ENCODE peak calls at places on chromosome 18, in six cellular contexts. G is GM10248, T is foreskin fibroblast, P is tibial nerve, L is kidney epithelial cell, B is HepG2. A is an unnamed sample.
A peak's percentile ranks its signal among the peaks of the same experiment; 100 is the strongest.

GRCh38 chr18:48892146-48892855 is 58.5 kb downstream of the SMAD7 start:
- DNase-seq in P (no peak), G (no peak), B (no peak), L (no peak), T (no peak), A (no peak)

GRCh38 chr18:48408111-48408726 is 964 bp downstream of the ZBTB7C start:
- DNase-seq in G (no peak), B (no peak), L (no peak), P (peak; percentile 26), T (no peak), A (no peak)

GRCh38 chr18:66949419-66949818 is 345.5 kb upstream of the CDH19 start:
- DNase-seq in P (no peak), G (no peak), B (no peak), T (no peak), L (no peak), A (no peak)

GRCh38 chr18:56872140-56872539 is 221.0 kb downstream of the WDR7 start:
- DNase-seq in T (no peak), L (no peak), P (no peak), B (no peak), G (no peak), A (no peak)

GRCh38 chr18:32906506-32907214 is 133.8 kb upstream of the KLHL14 start:
- DNase-seq in T (no peak), P (no peak), G (no peak), B (no peak), L (peak; percentile 80), A (no peak)

GRCh38 chr18:3466872-3467271 is 16.9 kb downstream of the TGIF1 start:
- DNase-seq in T (no peak), B (no peak), L (no peak), G (no peak), P (no peak), A (no peak)

GRCh38 chr18:11020867-11021414 is 128.4 kb downstream of the PIEZO2 start:
- DNase-seq in L (no peak), T (no peak), B (no peak), G (no peak), P (no peak), A (no peak)

GRCh38 chr18:39564716-39565115 is 1999.1 kb upstream of the CELF4 start:
- DNase-seq in T (no peak), G (no peak), P (no peak), B (no peak), L (no peak), A (no peak)

GRCh38 chr18:31688601-31689000 is 4.2 kb upstream of the B4GALT6 start:
- DNase-seq in B (no peak), P (no peak), T (no peak), L (no peak), G (no peak), A (no peak)

GRCh38 chr18:21559195-21559594 is 41.3 kb downstream of the ESCO1 start:
- DNase-seq in L (no peak), T (no peak), G (no peak), B (no peak), P (no peak), A (no peak)

GRCh38 chr18:7021994-7022840 is 95.4 kb downstream of the LAMA1 start:
- DNase-seq in P (no peak), T (peak; percentile 22), B (peak; percentile 76), G (no peak), L (peak; percentile 39), A (no peak)

GRCh38 chr18:62402342-62402948 is 77.3 kb downstream of the TNFRSF11A start:
- DNase-seq in G (no peak), P (no peak), B (peak; percentile 30), L (no peak), T (no peak), A (no peak)

GRCh38 chr18:62398291-62398690 is 73.2 kb downstream of the TNFRSF11A start:
- DNase-seq in P (no peak), G (no peak), L (no peak), B (no peak), T (no peak), A (no peak)

GRCh38 chr18:62400916-62401315 is 75.8 kb downstream of the TNFRSF11A start:
- DNase-seq in T (no peak), L (no peak), B (no peak), P (no peak), G (no peak), A (no peak)

GRCh38 chr18:62399306-62399705 is 74.2 kb downstream of the TNFRSF11A start:
- DNase-seq in L (no peak), B (no peak), G (no peak), P (no peak), T (no peak), A (no peak)

GRCh38 chr18:62399781-62400308 is 74.7 kb downstream of the TNFRSF11A start:
- DNase-seq in L (no peak), G (no peak), T (no peak), B (peak; percentile 79), P (no peak), A (no peak)
- TF ChIP-seq CTCF in L (peak; percentile 44), G (peak; percentile 2), T (no peak), B (peak; percentile 75), P (no peak), A (peak; percentile 57)

DNA sequence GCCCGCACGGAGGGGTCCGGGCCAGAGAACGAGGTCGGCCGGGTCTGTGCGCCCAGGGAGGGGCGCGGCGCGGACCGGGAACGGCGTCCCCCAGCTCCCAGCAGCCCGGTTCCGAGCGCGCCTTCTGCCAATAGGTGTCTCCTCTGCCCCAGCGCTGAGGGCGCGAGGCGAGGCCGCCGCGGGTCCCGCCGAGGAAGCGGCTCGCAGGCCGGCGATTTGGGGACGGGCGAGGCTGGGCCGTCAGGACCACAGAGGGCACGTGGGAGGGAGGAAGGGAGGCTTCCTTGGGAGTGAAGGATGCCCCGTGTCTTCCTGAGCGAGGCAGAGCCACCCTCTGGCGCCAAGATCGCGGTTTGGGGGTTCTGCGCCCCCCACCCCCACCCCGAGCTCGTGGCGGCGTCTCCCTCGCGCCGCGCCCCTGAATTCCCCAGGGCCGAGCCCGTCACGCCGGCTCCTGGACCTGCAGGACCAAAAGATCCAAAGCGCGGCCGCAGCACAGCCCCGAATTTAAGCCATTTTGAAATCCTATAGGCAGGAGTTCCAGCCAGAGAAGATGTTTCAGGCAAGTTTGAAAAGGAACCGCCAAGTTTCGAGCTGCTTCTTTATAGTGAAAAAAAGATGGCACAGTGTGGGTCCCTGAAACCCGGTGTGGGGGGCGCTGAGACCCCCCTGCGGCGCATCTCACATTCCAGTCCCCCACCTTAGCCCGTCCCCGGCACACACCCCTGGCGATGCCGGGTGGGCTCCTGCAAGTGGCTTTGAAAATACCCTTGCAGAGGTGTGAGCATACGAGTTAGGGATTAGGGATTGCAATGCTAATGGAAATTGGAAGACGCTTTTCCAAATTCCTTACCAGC is 929 bp downstream of the NFATC1 start:
- DNase-seq in G (peak; percentile 64), T (peak; percentile 30), P (no peak), L (no peak), B (no peak), A (no peak)
- TF ChIP-seq CTCF in G (peak; percentile 75), T (peak; percentile 2), P (peak; percentile 8), L (peak; percentile 7), B (peak; percentile 37), A (no peak)

GRCh38 chr18:68233043-68233442 is 481.9 kb downstream of the TMX3 start:
- DNase-seq in T (no peak), P (no peak), L (no peak), G (no peak), B (no peak), A (no peak)

GRCh38 chr18:68234115-68234514 is 480.8 kb downstream of the TMX3 start:
- DNase-seq in T (no peak), G (no peak), L (no peak), P (no peak), B (no peak), A (no peak)

GRCh38 chr18:68234676-68235075 is 480.2 kb downstream of the TMX3 start:
- DNase-seq in G (no peak), B (no peak), P (no peak), L (no peak), T (no peak), A (no peak)

DNA sequence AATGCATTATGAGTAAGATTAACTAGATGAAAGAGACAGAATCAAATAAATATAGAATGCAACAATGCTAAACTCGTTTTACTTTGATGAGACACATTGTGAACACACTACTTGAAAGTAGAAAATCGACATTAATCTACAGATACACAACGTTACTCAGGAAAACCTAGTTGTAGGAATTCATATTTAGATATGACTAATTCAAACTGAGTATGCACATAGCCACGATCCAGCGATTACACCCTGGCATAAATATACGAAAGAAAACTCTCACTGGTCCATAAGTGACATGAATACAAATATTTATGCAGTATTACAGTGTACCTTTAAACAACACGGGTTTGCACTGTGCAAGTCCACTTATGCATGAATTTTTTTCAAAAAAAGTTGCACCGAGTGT is 485.6 kb downstream of the TMX3 start:
- DNase-seq in G (no peak), T (no peak), P (no peak), B (no peak), L (no peak), A (no peak)
- TF ChIP-seq CTCF in G (no peak), T (no peak), P (no peak), B (no peak), L (no peak), A (no peak)

GRCh38 chr18:29191263-29191662 is 1014.3 kb upstream of the CDH2 start:
- DNase-seq in P (no peak), L (no peak), B (peak; percentile 1), G (no peak), T (peak; percentile 40), A (no peak)
- TF ChIP-seq CTCF in P (no peak), L (peak; percentile 32), B (peak; percentile 44), G (no peak), T (peak; percentile 53), A (peak; percentile 56)

DNA sequence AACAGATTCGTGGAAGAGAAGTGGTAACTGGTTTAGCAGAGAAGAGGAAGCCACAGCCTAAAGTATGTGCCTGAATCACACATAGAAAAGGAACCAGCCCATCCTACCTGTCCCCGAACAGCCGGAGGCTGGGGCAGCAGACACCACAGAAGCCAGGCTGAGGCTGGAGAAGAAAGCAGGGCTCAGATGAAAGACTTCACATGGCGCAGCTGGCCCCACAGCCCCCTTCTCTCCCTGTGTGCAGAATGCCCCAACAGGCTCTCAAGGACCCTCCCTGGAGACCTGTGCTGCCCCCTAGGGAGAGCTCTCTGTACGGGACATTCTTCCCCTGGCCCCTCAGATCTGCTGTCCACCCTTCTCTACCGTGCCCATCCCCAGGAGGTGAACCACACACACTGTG is 83.5 kb upstream of the RAB12 start:
- DNase-seq in T (no peak), G (no peak), B (peak; percentile 8), P (no peak), L (no peak), A (no peak)
- TF ChIP-seq CTCF in T (no peak), G (peak; percentile 20), B (peak; percentile 45), P (no peak), L (peak; percentile 14), A (peak; percentile 36)

GRCh38 chr18:515156-515815 is 14.8 kb upstream of the COLEC12 start:
- DNase-seq in B (no peak), G (no peak), T (no peak), P (no peak), L (no peak), A (no peak)
- TF ChIP-seq CTCF in B (no peak), G (no peak), T (no peak), P (no peak), L (no peak), A (no peak)

A was measured in type B pancreatic cell.